ENCODE peak calls at places on chromosomes 1 and 21, in eight cellular contexts. One of them, this sample, is unnamed.
A peak's percentile ranks its signal among the peaks of the same experiment; 100 is the strongest.

GRCh38 chr21:45304945-45305344 is 17.2 kb upstream of the POFUT2 start:
- DNase-seq in OCI-LY7: no peak
- DNase-seq in NB4: no peak
- DNase-seq in AG09309: no peak
- DNase-seq in epithelial cell of esophagus: no peak
- DNase-seq in ovary: peak; percentile 26
- DNase-seq in pancreas: peak; percentile 40
- DNase-seq in prostate gland: no peak
- DNase-seq in this sample: no peak

GRCh38 chr21:37746849-37747248 is 169.4 kb downstream of the KCNJ6 start:
- DNase-seq in OCI-LY7: no peak
- DNase-seq in NB4: no peak
- DNase-seq in prostate gland: no peak
- DNase-seq in pancreas: no peak
- DNase-seq in ovary: no peak
- DNase-seq in AG09309: no peak
- DNase-seq in epithelial cell of esophagus: no peak
- DNase-seq in this sample: no peak

GRCh38 chr1:25522240-25522639 is 21.2 kb upstream of the LDLRAP1 start:
- DNase-seq in prostate gland: no peak
- DNase-seq in AG09309: no peak
- DNase-seq in OCI-LY7: no peak
- DNase-seq in pancreas: no peak
- DNase-seq in NB4: no peak
- DNase-seq in epithelial cell of esophagus: no peak
- DNase-seq in ovary: no peak
- DNase-seq in this sample: no peak

GRCh38 chr1:179087665-179088064 is 5.8 kb downstream of the TOR3A start:
- DNase-seq in epithelial cell of esophagus: no peak
- DNase-seq in prostate gland: no peak
- DNase-seq in OCI-LY7: peak; percentile 19
- DNase-seq in ovary: no peak
- DNase-seq in pancreas: no peak
- DNase-seq in NB4: no peak
- DNase-seq in AG09309: no peak
- DNase-seq in this sample: no peak

GRCh38 chr1:206685749-206686485 is 1.2 kb downstream of the MAPKAPK2 start:
- DNase-seq in epithelial cell of esophagus: peak; percentile 88
- DNase-seq in pancreas: peak; percentile 73
- DNase-seq in prostate gland: peak; percentile 64
- DNase-seq in AG09309: no peak
- DNase-seq in ovary: peak; percentile 65
- DNase-seq in NB4: peak; percentile 89
- DNase-seq in OCI-LY7: no peak
- DNase-seq in this sample: peak; percentile 46

GRCh38 chr1:197915797-197916686 is 1.1 kb upstream of the LHX9 start:
- DNase-seq in OCI-LY7: no peak
- DNase-seq in AG09309: peak; percentile 29
- DNase-seq in ovary: peak; percentile 82
- DNase-seq in pancreas: peak; percentile 83
- DNase-seq in NB4: peak; percentile 57
- DNase-seq in epithelial cell of esophagus: peak; percentile 61
- DNase-seq in prostate gland: no peak
- DNase-seq in this sample: peak; percentile 75

GRCh38 chr1:112626193-112626592 is 6.6 kb downstream of the CAPZA1 start:
- DNase-seq in ovary: no peak
- DNase-seq in NB4: no peak
- DNase-seq in epithelial cell of esophagus: no peak
- DNase-seq in prostate gland: no peak
- DNase-seq in pancreas: no peak
- DNase-seq in OCI-LY7: no peak
- DNase-seq in AG09309: no peak
- DNase-seq in this sample: no peak

GRCh38 chr1:208600456-208600855 is 356.3 kb upstream of the PLXNA2 start:
- DNase-seq in ovary: no peak
- DNase-seq in NB4: no peak
- DNase-seq in prostate gland: no peak
- DNase-seq in AG09309: no peak
- DNase-seq in OCI-LY7: no peak
- DNase-seq in pancreas: no peak
- DNase-seq in epithelial cell of esophagus: no peak
- DNase-seq in this sample: no peak

GRCh38 chr1:245986404-245987221 is 520.5 kb downstream of the SMYD3 start:
- DNase-seq in prostate gland: no peak
- DNase-seq in ovary: no peak
- DNase-seq in NB4: peak; percentile 10
- DNase-seq in epithelial cell of esophagus: peak; percentile 81
- DNase-seq in pancreas: no peak
- DNase-seq in OCI-LY7: no peak
- DNase-seq in AG09309: peak; percentile 71
- DNase-seq in this sample: no peak

GRCh38 chr1:21318714-21319159 is 28.5 kb upstream of the ECE1 start:
- DNase-seq in epithelial cell of esophagus: no peak
- DNase-seq in prostate gland: no peak
- DNase-seq in OCI-LY7: no peak
- DNase-seq in ovary: peak; percentile 100
- DNase-seq in NB4: peak; percentile 60
- DNase-seq in pancreas: peak; percentile 95
- DNase-seq in AG09309: no peak
- DNase-seq in this sample: peak; percentile 75

GRCh38 chr1:81670286-81670685 is 130.4 kb upstream of the ADGRL2 start:
- DNase-seq in OCI-LY7: no peak
- DNase-seq in NB4: no peak
- DNase-seq in prostate gland: peak; percentile 78
- DNase-seq in pancreas: no peak
- DNase-seq in AG09309: peak; percentile 78
- DNase-seq in epithelial cell of esophagus: peak; percentile 92
- DNase-seq in ovary: peak; percentile 68
- DNase-seq in this sample: peak; percentile 35

GRCh38 chr21:41615613-41616012 is 107.7 kb upstream of the TMPRSS2 start:
- DNase-seq in prostate gland: peak; percentile 58
- DNase-seq in pancreas: no peak
- DNase-seq in OCI-LY7: no peak
- DNase-seq in ovary: no peak
- DNase-seq in AG09309: peak; percentile 100
- DNase-seq in epithelial cell of esophagus: peak; percentile 75
- DNase-seq in NB4: no peak
- DNase-seq in this sample: no peak

GRCh38 chr21:19540287-19540686 is 1136.7 kb upstream of the TMPRSS15 start:
- DNase-seq in OCI-LY7: no peak
- DNase-seq in NB4: no peak
- DNase-seq in prostate gland: no peak
- DNase-seq in AG09309: no peak
- DNase-seq in pancreas: no peak
- DNase-seq in epithelial cell of esophagus: no peak
- DNase-seq in ovary: no peak
- DNase-seq in this sample: no peak

GRCh38 chr1:41537788-41538351 is 53.4 kb upstream of the EDN2 start:
- DNase-seq in NB4: no peak
- DNase-seq in pancreas: no peak
- DNase-seq in OCI-LY7: no peak
- DNase-seq in prostate gland: no peak
- DNase-seq in AG09309: peak; percentile 76
- DNase-seq in ovary: peak; percentile 76
- DNase-seq in epithelial cell of esophagus: no peak
- DNase-seq in this sample: peak; percentile 35

GRCh38 chr1:81666586-81666985 is 134.1 kb upstream of the ADGRL2 start:
- DNase-seq in NB4: no peak
- DNase-seq in pancreas: no peak
- DNase-seq in prostate gland: no peak
- DNase-seq in AG09309: no peak
- DNase-seq in OCI-LY7: no peak
- DNase-seq in ovary: no peak
- DNase-seq in epithelial cell of esophagus: no peak
- DNase-seq in this sample: no peak

GRCh38 chr1:166166400-166166699 is 451 bp downstream of the FAM78B start:
- DNase-seq in ovary: no peak
- DNase-seq in OCI-LY7: no peak
- DNase-seq in prostate gland: no peak
- DNase-seq in epithelial cell of esophagus: no peak
- DNase-seq in AG09309: no peak
- DNase-seq in NB4: no peak
- DNase-seq in pancreas: no peak
- DNase-seq in this sample: no peak

GRCh38 chr1:199290186-199290585 is 651.3 kb downstream of the PTPRC start:
- DNase-seq in AG09309: no peak
- DNase-seq in epithelial cell of esophagus: peak; percentile 29
- DNase-seq in prostate gland: no peak
- DNase-seq in pancreas: no peak
- DNase-seq in OCI-LY7: no peak
- DNase-seq in ovary: no peak
- DNase-seq in NB4: no peak
- DNase-seq in this sample: no peak

GRCh38 chr1:202217516-202217915 is 23.9 kb downstream of the LGR6 start:
- DNase-seq in pancreas: no peak
- DNase-seq in prostate gland: no peak
- DNase-seq in OCI-LY7: no peak
- DNase-seq in NB4: no peak
- DNase-seq in epithelial cell of esophagus: no peak
- DNase-seq in ovary: no peak
- DNase-seq in AG09309: no peak
- DNase-seq in this sample: no peak
- TF ChIP-seq CTCF in pancreas: no peak
- TF ChIP-seq CTCF in prostate gland: no peak
- TF ChIP-seq CTCF in OCI-LY7: no peak
- TF ChIP-seq CTCF in NB4: no peak
- TF ChIP-seq CTCF in epithelial cell of esophagus: no peak
- TF ChIP-seq CTCF in ovary: no peak
- TF ChIP-seq CTCF in AG09309: no peak
- TF ChIP-seq CTCF in this sample: no peak

GRCh38 chr1:5287178-5288155 is 633.1 kb downstream of the AJAP1 start:
- DNase-seq in OCI-LY7: no peak
- DNase-seq in prostate gland: no peak
- DNase-seq in ovary: no peak
- DNase-seq in AG09309: no peak
- DNase-seq in epithelial cell of esophagus: no peak
- DNase-seq in pancreas: peak; percentile 67
- DNase-seq in NB4: no peak
- DNase-seq in this sample: no peak

DNA sequence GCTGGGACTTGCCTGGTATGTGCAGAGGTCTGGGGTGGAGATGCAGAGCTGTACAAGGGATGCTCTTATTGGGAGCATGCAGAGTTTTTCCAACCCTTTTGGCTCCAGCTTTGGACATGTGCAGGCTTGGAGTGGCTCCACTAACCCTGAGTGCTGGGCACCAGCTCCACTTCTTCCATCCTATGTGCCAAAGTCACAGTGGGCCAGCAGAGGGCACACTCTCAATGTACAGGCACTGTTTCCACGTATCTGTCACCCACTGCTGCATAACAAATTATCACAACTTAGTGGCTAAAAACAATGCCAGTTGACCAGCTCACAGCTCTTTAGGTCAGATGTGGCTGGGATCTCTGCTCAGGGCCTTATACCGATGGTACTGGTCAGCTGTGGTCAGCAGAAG is 631.8 kb downstream of the AJAP1 start:
- DNase-seq in prostate gland: no peak
- DNase-seq in epithelial cell of esophagus: no peak
- DNase-seq in OCI-LY7: peak; percentile 40
- DNase-seq in NB4: peak; percentile 18
- DNase-seq in ovary: no peak
- DNase-seq in AG09309: no peak
- DNase-seq in pancreas: no peak
- DNase-seq in this sample: no peak
- TF ChIP-seq CTCF in prostate gland: no peak
- TF ChIP-seq CTCF in epithelial cell of esophagus: no peak
- TF ChIP-seq CTCF in OCI-LY7: peak; percentile 72
- TF ChIP-seq CTCF in NB4: peak; percentile 54
- TF ChIP-seq CTCF in ovary: no peak
- TF ChIP-seq CTCF in AG09309: no peak
- TF ChIP-seq CTCF in pancreas: no peak
- TF ChIP-seq CTCF in this sample: no peak

GRCh38 chr1:12537294-12537693 is 80.7 kb downstream of the DHRS3 start:
- DNase-seq in AG09309: no peak
- DNase-seq in NB4: no peak
- DNase-seq in pancreas: no peak
- DNase-seq in OCI-LY7: no peak
- DNase-seq in ovary: no peak
- DNase-seq in prostate gland: no peak
- DNase-seq in epithelial cell of esophagus: no peak
- DNase-seq in this sample: no peak

GRCh38 chr1:12539320-12539704 is 78.7 kb downstream of the DHRS3 start:
- DNase-seq in pancreas: no peak
- DNase-seq in ovary: no peak
- DNase-seq in NB4: no peak
- DNase-seq in AG09309: no peak
- DNase-seq in prostate gland: no peak
- DNase-seq in epithelial cell of esophagus: no peak
- DNase-seq in OCI-LY7: no peak
- DNase-seq in this sample: no peak

GRCh38 chr1:12539705-12540579 is 78.1 kb downstream of the DHRS3 start:
- DNase-seq in OCI-LY7: no peak
- DNase-seq in NB4: peak; percentile 49
- DNase-seq in prostate gland: no peak
- DNase-seq in ovary: peak; percentile 78
- DNase-seq in AG09309: peak; percentile 96
- DNase-seq in epithelial cell of esophagus: peak; percentile 15
- DNase-seq in pancreas: peak; percentile 69
- DNase-seq in this sample: peak; percentile 78

GRCh38 chr1:12536023-12536639 is 81.9 kb downstream of the DHRS3 start:
- DNase-seq in pancreas: no peak
- DNase-seq in NB4: no peak
- DNase-seq in ovary: no peak
- DNase-seq in OCI-LY7: no peak
- DNase-seq in epithelial cell of esophagus: no peak
- DNase-seq in prostate gland: no peak
- DNase-seq in AG09309: no peak
- DNase-seq in this sample: no peak

GRCh38 chr1:12537906-12538461 is 80.0 kb downstream of the DHRS3 start:
- DNase-seq in NB4: no peak
- DNase-seq in epithelial cell of esophagus: no peak
- DNase-seq in prostate gland: no peak
- DNase-seq in OCI-LY7: no peak
- DNase-seq in AG09309: no peak
- DNase-seq in pancreas: no peak
- DNase-seq in ovary: no peak
- DNase-seq in this sample: no peak
- TF ChIP-seq CTCF in NB4: no peak
- TF ChIP-seq CTCF in epithelial cell of esophagus: no peak
- TF ChIP-seq CTCF in prostate gland: no peak
- TF ChIP-seq CTCF in OCI-LY7: no peak
- TF ChIP-seq CTCF in AG09309: no peak
- TF ChIP-seq CTCF in pancreas: no peak
- TF ChIP-seq CTCF in ovary: no peak
- TF ChIP-seq CTCF in this sample: no peak

DNA sequence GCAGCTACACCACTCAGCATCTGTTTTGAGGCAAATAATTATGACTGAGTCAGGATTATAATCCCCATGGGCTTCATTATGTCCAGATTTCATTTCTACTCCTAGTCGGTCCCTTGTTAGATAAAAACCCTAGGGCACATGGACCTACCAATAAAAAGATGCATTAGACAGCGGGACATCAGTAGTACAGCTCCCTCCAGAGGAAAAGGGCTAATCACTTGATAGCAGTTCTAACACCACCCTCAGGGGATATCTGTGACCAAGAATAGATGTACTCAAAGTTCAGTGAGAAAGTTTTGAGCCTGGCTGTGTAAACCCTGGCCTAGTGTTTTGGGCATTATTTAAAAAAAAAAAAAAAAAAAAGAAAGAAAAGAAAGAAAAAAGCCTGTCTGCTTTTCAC is 10.0 kb downstream of the GJA8 start:
- DNase-seq in AG09309: no peak
- DNase-seq in ovary: no peak
- DNase-seq in NB4: no peak
- DNase-seq in epithelial cell of esophagus: no peak
- DNase-seq in pancreas: no peak
- DNase-seq in prostate gland: no peak
- DNase-seq in OCI-LY7: no peak
- DNase-seq in this sample: no peak
- TF ChIP-seq CTCF in AG09309: no peak
- TF ChIP-seq CTCF in ovary: no peak
- TF ChIP-seq CTCF in NB4: no peak
- TF ChIP-seq CTCF in epithelial cell of esophagus: no peak
- TF ChIP-seq CTCF in pancreas: no peak
- TF ChIP-seq CTCF in prostate gland: no peak
- TF ChIP-seq CTCF in OCI-LY7: no peak
- TF ChIP-seq CTCF in this sample: no peak

This sample was measured in mesothelial cell of epicardium.